ENCODE peak calls at places on chromosomes 3 and 15, in ten cellular contexts. K, T, V, E, R, U, J, G, O and H are unnamed samples.
A peak's percentile ranks its signal among the peaks of the same experiment; 100 is the strongest.

GRCh38 chr3:42895332-42895868 is 10.5 kb upstream of the ZNF662 start:
- DNase-seq in K (no peak), T (no peak), V (no peak), E (no peak), R (no peak), U (no peak), J (no peak), G (no peak), O (no peak), H (no peak)

GRCh38 chr3:66098436-66098835 is 59.7 kb upstream of the MAGI1 start:
- DNase-seq in K (no peak), T (no peak), V (no peak), E (no peak), R (no peak), U (no peak), J (peak; percentile 42), G (no peak), O (no peak), H (peak; percentile 60)

GRCh38 chr15:52678468-52679231 is 538 bp downstream of the ATOSA start:
- DNase-seq in K (peak; percentile 77), T (peak; percentile 68), V (peak; percentile 52), E (peak; percentile 44), R (no peak), U (peak; percentile 52), J (peak; percentile 63), G (peak; percentile 76), O (peak; percentile 57), H (peak; percentile 75)

GRCh38 chr3:56917740-56918568 is 116.2 kb upstream of the ARHGEF3 start:
- DNase-seq in K (no peak), T (no peak), V (no peak), E (peak; percentile 79), R (no peak), U (no peak), J (no peak), G (no peak), O (no peak), H (no peak)

GRCh38 chr15:48722764-48723661 is 77.5 kb upstream of the FBN1 start:
- DNase-seq in K (no peak), T (peak; percentile 48), V (no peak), E (no peak), R (no peak), U (no peak), J (peak; percentile 78), G (no peak), O (no peak), H (peak; percentile 85)

GRCh38 chr15:64017591-64018163 is 28.6 kb downstream of the DAPK2 start:
- DNase-seq in K (no peak), T (no peak), V (no peak), E (no peak), R (no peak), U (no peak), J (peak; percentile 22), G (no peak), O (no peak), H (no peak)

GRCh38 chr3:31770822-31771326 is 210.2 kb downstream of the OSBPL10 start:
- DNase-seq in K (no peak), T (no peak), V (no peak), E (no peak), R (no peak), U (no peak), J (peak; percentile 17), G (no peak), O (no peak), H (no peak)

GRCh38 chr3:131494706-131495105 is 8.1 kb downstream of the MRPL3 start:
- DNase-seq in K (no peak), T (no peak), V (no peak), E (no peak), R (no peak), U (no peak), J (no peak), G (no peak), O (no peak), H (no peak)

GRCh38 chr15:92077353-92078080 is 224.0 kb downstream of the SLCO3A1 start:
- DNase-seq in K (peak; percentile 85), T (peak; percentile 75), V (peak; percentile 43), E (peak; percentile 74), R (no peak), U (peak; percentile 57), J (peak; percentile 63), G (peak; percentile 73), O (peak; percentile 44), H (peak; percentile 62)

GRCh38 chr3:60552581-60552980 is 698.7 kb downstream of the FHIT start:
- DNase-seq in K (no peak), T (no peak), V (no peak), E (no peak), R (no peak), U (no peak), J (no peak), G (no peak), O (no peak), H (no peak)

DNA sequence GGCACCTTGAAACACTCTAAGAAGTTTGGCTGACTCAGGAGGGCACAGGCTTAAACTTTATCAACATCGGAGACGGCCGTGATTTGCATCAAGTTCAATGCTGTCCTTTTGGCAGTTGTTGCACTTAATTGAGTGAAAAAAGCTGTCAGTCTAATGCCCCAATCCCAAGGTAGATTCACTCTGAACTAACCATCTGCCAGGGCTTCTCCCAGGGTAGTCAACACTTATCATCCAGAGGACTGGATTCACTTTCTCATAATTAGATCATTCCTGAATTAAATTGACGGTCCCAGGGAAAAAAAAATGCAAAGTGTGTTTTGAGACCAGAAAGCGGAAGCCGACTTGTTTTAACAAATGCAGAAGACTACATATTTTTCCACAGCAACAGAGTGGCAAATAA is 28.5 kb downstream of the RORA start:
- DNase-seq in K (no peak), T (no peak), V (no peak), E (no peak), R (no peak), U (no peak), J (no peak), G (peak; percentile 43), O (no peak), H (no peak)
- H3K4me3 ChIP-seq in K (no peak overlapping the region), T (no peak overlapping the region), V (no peak overlapping the region), E (no peak overlapping the region), R (no peak overlapping the region), U (no peak overlapping the region), J (no peak overlapping the region), G (no peak overlapping the region), O (no peak overlapping the region), H (no peak overlapping the region)

DNA sequence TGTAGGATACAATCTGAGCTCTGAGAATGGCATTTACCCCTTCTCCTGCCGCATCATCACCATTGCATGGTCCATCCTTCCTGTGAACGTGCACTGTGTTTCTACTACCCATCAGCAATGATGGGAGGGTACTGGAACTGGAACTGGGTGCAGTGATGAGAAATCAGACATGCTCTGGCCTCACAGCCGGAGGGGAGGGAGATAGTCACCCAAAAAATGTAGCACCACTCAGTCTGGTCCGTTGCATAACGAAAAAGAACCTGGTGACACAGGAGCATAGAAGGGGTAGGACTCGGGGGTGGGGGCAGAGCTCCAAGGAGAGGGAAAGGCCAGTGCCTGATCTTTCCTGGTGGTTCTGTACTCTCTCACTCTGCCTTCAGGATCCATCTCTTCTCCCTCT is 205.0 kb downstream of the RPLP1 start:
- DNase-seq in K (no peak), T (no peak), V (no peak), E (no peak), R (peak; percentile 60), U (no peak), J (no peak), G (no peak), O (no peak), H (no peak)
- H3K27me3 ChIP-seq in K (peaks cover 13% of the 10 kb centered on the region), T (peaks cover 4% of the 10 kb centered on the region), V (no peaks in the 10 kb centered on the region), E (no peaks in the 10 kb centered on the region), R (no peaks in the 10 kb centered on the region), U (no peaks in the 10 kb centered on the region), J (no peaks in the 10 kb centered on the region), G (no peaks in the 10 kb centered on the region), O (peaks cover 9% of the 10 kb centered on the region), H (no peaks in the 10 kb centered on the region)

DNA sequence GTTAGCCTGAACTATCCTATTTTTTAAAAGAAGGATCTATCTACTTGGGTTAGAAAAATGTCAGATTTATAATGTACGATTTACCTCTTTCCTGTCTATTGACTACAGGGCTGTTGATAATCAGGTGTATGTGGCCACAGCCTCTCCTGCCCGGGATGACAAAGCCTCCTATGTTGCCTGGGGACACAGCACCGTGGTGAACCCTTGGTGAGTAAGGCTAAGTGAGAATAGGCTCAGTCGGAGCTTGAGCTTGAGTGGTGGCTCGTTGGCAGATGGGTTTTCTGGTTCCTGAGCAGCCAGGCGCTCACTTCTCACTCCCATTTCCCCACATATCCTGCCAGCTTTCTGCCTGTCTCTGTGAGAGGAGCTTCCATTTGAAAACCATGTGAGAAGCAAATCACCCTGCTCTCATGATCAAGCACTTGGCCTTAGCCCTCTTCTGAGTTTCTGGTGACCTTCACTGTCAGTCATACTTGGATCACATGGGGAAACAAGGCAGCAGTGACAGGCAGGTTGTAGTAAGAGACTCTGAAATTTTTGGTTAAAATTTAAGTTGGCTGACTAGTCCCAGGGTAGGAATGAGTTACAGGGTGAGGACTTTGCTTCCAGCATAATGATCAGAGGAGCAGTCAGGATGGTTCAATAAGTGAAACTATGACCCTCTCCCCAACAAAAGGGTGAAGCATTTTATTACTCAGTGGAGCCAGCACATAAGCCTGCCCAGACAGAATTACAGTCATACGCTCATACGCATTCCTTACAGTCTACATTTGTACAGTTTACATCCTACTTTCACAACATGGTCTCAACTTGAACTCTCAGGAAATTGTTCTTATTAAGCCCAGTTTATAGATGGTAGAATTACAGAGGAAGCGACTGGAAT is 18.0 kb downstream of the NIT2 start:
- DNase-seq in K (no peak), T (no peak), V (no peak), E (no peak), R (no peak), U (no peak), J (no peak), G (no peak), O (no peak), H (no peak)
- H3K36me3 ChIP-seq in K (peaks cover 28% of the 10 kb centered on the region), T (peaks cover 46% of the 10 kb centered on the region), V (peaks cover 32% of the 10 kb centered on the region), E (no peaks in the 10 kb centered on the region), R (peaks cover 71% of the 10 kb centered on the region), U (peaks cover 12% of the 10 kb centered on the region), J (no peaks in the 10 kb centered on the region), G (peaks cover 77% of the 10 kb centered on the region), O (peaks cover 48% of the 10 kb centered on the region), H (peaks cover 93% of the 10 kb centered on the region)

GRCh38 chr3:39127296-39127906 is 19.9 kb downstream of the TTC21A start:
- DNase-seq in K (no peak), T (no peak), V (no peak), E (no peak), R (no peak), U (no peak), J (no peak), G (no peak), O (no peak), H (no peak)

GRCh38 chr3:39126532-39127071 is 19.1 kb downstream of the TTC21A start:
- DNase-seq in K (peak; percentile 62), T (no peak), V (no peak), E (peak; percentile 38), R (no peak), U (peak; percentile 33), J (peak; percentile 77), G (peak; percentile 71), O (peak; percentile 56), H (peak; percentile 32)

GRCh38 chr3:39124876-39125836 is 17.7 kb downstream of the TTC21A start:
- DNase-seq in K (no peak), T (no peak), V (no peak), E (no peak), R (no peak), U (no peak), J (peak; percentile 36), G (peak; percentile 40), O (peak; percentile 20), H (no peak)

GRCh38 chr3:39127907-39128303 is 20.4 kb downstream of the TTC21A start:
- DNase-seq in K (no peak), T (no peak), V (no peak), E (no peak), R (no peak), U (no peak), J (no peak), G (no peak), O (no peak), H (no peak)

GRCh38 chr3:39125837-39126500 is 18.5 kb downstream of the TTC21A start:
- DNase-seq in K (no peak), T (no peak), V (no peak), E (no peak), R (no peak), U (no peak), J (no peak), G (no peak), O (peak; percentile 28), H (no peak)
- H3K4me3 ChIP-seq in K (no peak overlapping the region), T (no peak overlapping the region), V (no peak overlapping the region), E (no peak overlapping the region), R (no peak overlapping the region), U (no peak overlapping the region), J (no peak overlapping the region), G (no peak overlapping the region), O (no peak overlapping the region), H (no peak overlapping the region)